ENCODE peak calls at places on chromosome 14, in four cellular contexts. P, A, U and M are unnamed samples.

GRCh38 chr14:22143360-22143759 is 445.7 kb downstream of the DAD1 start:
- DNase-seq in P (no peak), A (no peak), U (no peak), M (no peak)

GRCh38 chr14:103711516-103712431 is 3.5 kb downstream of the XRCC3 start:
- DNase-seq in P (peak), A (no peak), U (no peak), M (no peak)

GRCh38 chr14:89248430-89249295 is 168.4 kb downstream of the FOXN3 start:
- DNase-seq in P (no peak), A (no peak), U (no peak), M (no peak)

GRCh38 chr14:72646861-72647528 is 246.9 kb downstream of the DPF3 start:
- DNase-seq in P (no peak), A (no peak), U (no peak), M (no peak)

GRCh38 chr14:68359862-68360552 is 432.9 kb downstream of the ZFP36L1 start:
- DNase-seq in P (no peak), A (no peak), U (no peak), M (no peak)

GRCh38 chr14:49924852-49925251 is 32.0 kb downstream of the ARF6 start:
- DNase-seq in P (no peak), A (no peak), U (no peak), M (no peak)

GRCh38 chr14:75257241-75257640 is 21.4 kb upstream of the FOS start:
- DNase-seq in P (no peak), A (no peak), U (no peak), M (no peak)

GRCh38 chr14:65095633-65096205 is 6.6 kb downstream of the MAX start:
- DNase-seq in P (peak), A (no peak), U (no peak), M (no peak)

GRCh38 chr14:73462078-73462715 is 3.9 kb upstream of the NUMB start:
- DNase-seq in P (peak), A (peak), U (no peak), M (no peak)

GRCh38 chr14:90820958-90821357 is 4.7 kb upstream of the TTC7B start:
- DNase-seq in P (peak), A (peak), U (no peak), M (peak)

GRCh38 chr14:79265366-79265765 is 945.9 kb downstream of the DIO2 start:
- DNase-seq in P (no peak), A (no peak), U (no peak), M (no peak)

GRCh38 chr14:102279282-102279681 is 25.7 kb downstream of the MOK start:
- DNase-seq in P (no peak), A (no peak), U (no peak), M (no peak)

GRCh38 chr14:21668377-21668776 is 5.2 kb downstream of the OR4E1 start:
- DNase-seq in P (no peak), A (no peak), U (no peak), M (no peak)

GRCh38 chr14:73740921-73741326 is 26.7 kb upstream of the PNMA1 start:
- DNase-seq in P (no peak), A (no peak), U (no peak), M (no peak)

GRCh38 chr14:64745511-64746041 is 41.4 kb downstream of the PLEKHG3 start:
- DNase-seq in P (no peak), A (no peak), U (no peak), M (no peak)

GRCh38 chr14:64979336-64980074 is 7.2 kb upstream of the FNTB start:
- DNase-seq in P (no peak), A (no peak), U (no peak), M (no peak)

GRCh38 chr14:102206901-102207300 is 67.2 kb downstream of the WDR20 start:
- DNase-seq in P (peak), A (no peak), U (no peak), M (no peak)

GRCh38 chr14:55975281-55975905 is 142.8 kb upstream of the PELI2 start:
- DNase-seq in P (no peak), A (no peak), U (no peak), M (no peak)

GRCh38 chr14:95695051-95695450 is 8.8 kb downstream of the TCL1B start:
- DNase-seq in P (no peak), A (no peak), U (no peak), M (no peak)